ENCODE peak calls at places on chromosomes 12 and 14, in seven cellular contexts. One of them, this sample, is unnamed.

GRCh38 chr12:94134226-94134795 is 14.1 kb upstream of the PLXNC1 start:
- DNase-seq in glutamatergic neuron: no peak
- DNase-seq in H1: no peak
- DNase-seq in NCI-H2029: peak
- DNase-seq in activated gamma-delta T cell: no peak
- DNase-seq in HTR-8/SVneo: peak
- DNase-seq in HuH-7: peak
- DNase-seq in this sample: no peak

GRCh38 chr12:52580496-52580895 is 6.9 kb upstream of the KRT74 start:
- DNase-seq in activated gamma-delta T cell: no peak
- DNase-seq in glutamatergic neuron: no peak
- DNase-seq in H1: no peak
- DNase-seq in HuH-7: no peak
- DNase-seq in HTR-8/SVneo: no peak
- DNase-seq in NCI-H2029: no peak
- DNase-seq in this sample: no peak

GRCh38 chr14:65170768-65171251 is 68.5 kb upstream of the MAX start:
- DNase-seq in H1: peak
- DNase-seq in glutamatergic neuron: peak
- DNase-seq in activated gamma-delta T cell: no peak
- DNase-seq in HuH-7: no peak
- DNase-seq in NCI-H2029: no peak
- DNase-seq in HTR-8/SVneo: peak
- DNase-seq in this sample: peak

GRCh38 chr12:130951636-130952035 is 2.1 kb upstream of the ADGRD1 start:
- DNase-seq in HuH-7: no peak
- DNase-seq in NCI-H2029: no peak
- DNase-seq in H1: no peak
- DNase-seq in HTR-8/SVneo: no peak
- DNase-seq in glutamatergic neuron: no peak
- DNase-seq in activated gamma-delta T cell: no peak
- DNase-seq in this sample: no peak

GRCh38 chr14:105470812-105471771 is 3.5 kb upstream of the CRIP2 start:
- DNase-seq in HTR-8/SVneo: no peak
- DNase-seq in glutamatergic neuron: peak
- DNase-seq in NCI-H2029: no peak
- DNase-seq in HuH-7: no peak
- DNase-seq in H1: peak
- DNase-seq in activated gamma-delta T cell: no peak
- DNase-seq in this sample: no peak

GRCh38 chr12:26845057-26845666 is 12.2 kb upstream of the ITPR2 start:
- DNase-seq in glutamatergic neuron: peak
- DNase-seq in HTR-8/SVneo: peak
- DNase-seq in HuH-7: peak
- DNase-seq in NCI-H2029: no peak
- DNase-seq in activated gamma-delta T cell: no peak
- DNase-seq in H1: peak
- DNase-seq in this sample: no peak

GRCh38 chr12:56998981-56999380 is 7.4 kb downstream of the ZBTB39 start:
- DNase-seq in glutamatergic neuron: no peak
- DNase-seq in HTR-8/SVneo: no peak
- DNase-seq in H1: no peak
- DNase-seq in NCI-H2029: no peak
- DNase-seq in activated gamma-delta T cell: no peak
- DNase-seq in HuH-7: no peak
- DNase-seq in this sample: no peak

GRCh38 chr14:100589760-100590469 is 2.7 kb upstream of the BEGAIN start:
- DNase-seq in NCI-H2029: no peak
- DNase-seq in HuH-7: no peak
- DNase-seq in H1: no peak
- DNase-seq in activated gamma-delta T cell: no peak
- DNase-seq in glutamatergic neuron: no peak
- DNase-seq in HTR-8/SVneo: no peak
- DNase-seq in this sample: no peak

GRCh38 chr14:26191123-26191522 is 406.7 kb downstream of the NOVA1 start:
- DNase-seq in activated gamma-delta T cell: no peak
- DNase-seq in H1: no peak
- DNase-seq in glutamatergic neuron: no peak
- DNase-seq in HTR-8/SVneo: no peak
- DNase-seq in NCI-H2029: no peak
- DNase-seq in HuH-7: no peak
- DNase-seq in this sample: no peak

GRCh38 chr12:56721721-56722120 is 3.4 kb downstream of the NACA start:
- DNase-seq in H1: no peak
- DNase-seq in glutamatergic neuron: no peak
- DNase-seq in NCI-H2029: no peak
- DNase-seq in HuH-7: no peak
- DNase-seq in activated gamma-delta T cell: no peak
- DNase-seq in HTR-8/SVneo: no peak
- DNase-seq in this sample: no peak

This sample was measured in amygdala.